ENCODE peak calls at places on chromosomes 11 and 22, in five cellular contexts. M, K, C, G and B are unnamed samples.
A peak's percentile ranks its signal among the peaks of the same experiment; 100 is the strongest.

GRCh38 chr11:64060861-64061444 is 25.2 kb downstream of the FLRT1 start:
- DNase-seq in M (no peak), K (peak; percentile 74), C (no peak), G (peak; percentile 81), B (no peak)

GRCh38 chr11:94604496-94604895 is 37.3 kb downstream of the PIWIL4 start:
- DNase-seq in M (peak; percentile 18), K (no peak), C (no peak), G (no peak), B (no peak)

GRCh38 chr22:17117890-17118289 is 3.3 kb downstream of the TMEM121B start:
- DNase-seq in M (no peak), K (no peak), C (no peak), G (no peak), B (no peak)

GRCh38 chr11:74397531-74398243 is 546 bp downstream of the PGM2L1 start:
- DNase-seq in M (peak; percentile 30), K (peak; percentile 86), C (no peak), G (peak; percentile 47), B (peak; percentile 21)

GRCh38 chr22:24813861-24814770 is 8.1 kb downstream of the SGSM1 start:
- DNase-seq in M (no peak), K (no peak), C (no peak), G (no peak), B (no peak)

GRCh38 chr22:30628491-30628890 is 7.1 kb upstream of the SLC35E4 start:
- DNase-seq in M (no peak), K (no peak), C (no peak), G (no peak), B (no peak)

GRCh38 chr11:105004021-105004420 is 18.9 kb downstream of the CASP5 start:
- DNase-seq in M (no peak), K (no peak), C (no peak), G (no peak), B (peak; percentile 51)

GRCh38 chr11:134854391-134854991 is 442.4 kb upstream of the B3GAT1 start:
- DNase-seq in M (no peak), K (no peak), C (no peak), G (no peak), B (no peak)

GRCh38 chr11:26949846-26950245 is 44.1 kb upstream of the FIBIN start:
- DNase-seq in M (peak; percentile 58), K (no peak), C (no peak), G (no peak), B (no peak)

GRCh38 chr11:123301696-123302400 is 106.8 kb upstream of the CLMP start:
- DNase-seq in M (peak; percentile 11), K (peak; percentile 44), C (peak; percentile 46), G (peak; percentile 41), B (no peak)

GRCh38 chr22:32261306-32261705 is 6.2 kb upstream of the SLC5A4 start:
- DNase-seq in M (no peak), K (no peak), C (no peak), G (no peak), B (no peak)

GRCh38 chr11:67053896-67054850 is 2.5 kb upstream of the RHOD start:
- DNase-seq in M (peak; percentile 91), K (peak; percentile 98), C (peak; percentile 23), G (peak; percentile 76), B (peak; percentile 49)

GRCh38 chr22:17712441-17712840 is 61.8 kb downstream of the BID start:
- DNase-seq in M (peak; percentile 77), K (no peak), C (no peak), G (no peak), B (no peak)

GRCh38 chr11:66981976-66982578 is 7.0 kb downstream of the C11orf86 start:
- DNase-seq in M (peak; percentile 91), K (peak; percentile 69), C (no peak), G (peak; percentile 93), B (peak; percentile 69)

GRCh38 chr11:69442012-69442806 is 39.3 kb upstream of the LINC01488 start:
- DNase-seq in M (no peak), K (no peak), C (no peak), G (peak; percentile 38), B (no peak)

GRCh38 chr11:68532719-68533369 is 72.3 kb downstream of the PPP6R3 start:
- DNase-seq in M (no peak), K (no peak), C (no peak), G (no peak), B (peak; percentile 80)

GRCh38 chr11:73234403-73235181 is 16.5 kb downstream of the P2RY2 start:
- DNase-seq in M (no peak), K (no peak), C (no peak), G (no peak), B (no peak)

GRCh38 chr11:73233211-73233610 is 15.1 kb downstream of the P2RY2 start:
- DNase-seq in M (no peak), K (no peak), C (no peak), G (no peak), B (no peak)

GRCh38 chr11:73235236-73235786 is 17.2 kb downstream of the P2RY2 start:
- DNase-seq in M (peak; percentile 15), K (no peak), C (no peak), G (no peak), B (no peak)

GRCh38 chr11:73236205-73236765 is 18.2 kb downstream of the P2RY2 start:
- DNase-seq in M (no peak), K (no peak), C (no peak), G (no peak), B (no peak)

GRCh38 chr11:73233704-73234402 is 15.8 kb downstream of the P2RY2 start:
- DNase-seq in M (no peak), K (no peak), C (no peak), G (no peak), B (no peak)
- TF ChIP-seq MAFK in M (no peak), K (no peak), C (no peak), G (no peak), B (no peak)

DNA sequence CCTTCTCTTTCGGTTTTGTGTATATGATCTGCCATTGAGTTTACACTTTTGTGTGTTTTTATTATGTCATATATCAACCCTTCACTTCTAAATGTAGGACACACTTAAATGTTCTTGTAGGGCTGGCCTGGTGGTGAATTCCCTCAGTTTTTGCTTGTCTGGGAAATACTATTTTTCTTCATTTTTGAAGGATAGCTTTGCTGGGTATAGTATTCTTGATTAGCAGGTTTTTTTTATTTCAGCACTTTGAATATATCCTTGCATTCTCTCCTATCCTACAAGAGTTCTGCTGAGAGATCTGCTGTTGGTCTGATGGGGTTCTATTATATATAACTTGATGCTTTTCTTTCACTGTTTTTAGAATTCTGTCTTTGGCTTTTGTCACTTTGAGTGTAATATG is 79.1 kb downstream of the TECTA start:
- DNase-seq in M (no peak), K (no peak), C (no peak), G (no peak), B (no peak)
- TF ChIP-seq MAFK in M (no peak), K (no peak), C (no peak), G (no peak), B (no peak)

DNA sequence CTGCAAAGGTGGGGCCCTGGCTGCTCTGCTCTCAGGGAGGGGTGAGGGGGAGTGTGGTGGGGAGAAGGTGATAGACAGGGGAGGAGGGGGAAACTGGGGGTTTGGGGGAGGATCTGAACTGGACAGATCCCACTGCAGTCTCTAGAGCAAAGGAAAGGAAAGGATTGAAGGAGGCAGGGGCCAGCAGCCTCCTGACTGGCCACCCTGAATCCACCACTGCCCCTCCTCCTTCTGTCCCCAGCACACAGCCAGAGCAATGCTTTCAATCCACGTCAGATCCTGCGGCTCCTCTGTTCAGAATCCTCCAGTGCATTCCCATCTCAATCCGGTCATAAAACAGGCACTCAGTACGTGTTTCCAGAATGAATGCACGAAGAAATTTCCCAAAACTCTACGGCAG is 211.1 kb downstream of the CEP164 start:
- DNase-seq in M (no peak), K (no peak), C (no peak), G (no peak), B (no peak)
- TF ChIP-seq MAFK in M (no peak), K (no peak), C (no peak), G (no peak), B (no peak)

GRCh38 chr11:3613998-3614741 is 27.6 kb downstream of the ART5 start:
- DNase-seq in M (no peak), K (no peak), C (no peak), G (no peak), B (no peak)

GRCh38 chr11:3611976-3612678 is 29.7 kb downstream of the ART5 start:
- DNase-seq in M (no peak), K (no peak), C (no peak), G (no peak), B (no peak)

GRCh38 chr11:3616721-3617460 is 24.9 kb downstream of the ART5 start:
- DNase-seq in M (peak; percentile 11), K (no peak), C (no peak), G (no peak), B (no peak)

GRCh38 chr11:3615998-3616397 is 25.8 kb downstream of the ART5 start:
- DNase-seq in M (no peak), K (no peak), C (no peak), G (no peak), B (no peak)

GRCh38 chr11:3614742-3615171 is 27.0 kb downstream of the ART5 start:
- DNase-seq in M (no peak), K (no peak), C (no peak), G (peak; percentile 30), B (no peak)
- TF ChIP-seq MAFK in M (no peak), K (no peak), C (no peak), G (no peak), B (no peak)

GRCh38 chr22:19579113-19579811 is 55.1 kb upstream of the CLDN5 start:
- DNase-seq in M (no peak), K (no peak), C (no peak), G (no peak), B (no peak)

GRCh38 chr22:19578180-19579004 is 54.2 kb upstream of the CLDN5 start:
- DNase-seq in M (no peak), K (no peak), C (no peak), G (peak; percentile 83), B (no peak)

GRCh38 chr22:19574247-19574646 is 50.0 kb upstream of the CLDN5 start:
- DNase-seq in M (no peak), K (no peak), C (no peak), G (no peak), B (no peak)

GRCh38 chr22:19577422-19577966 is 53.3 kb upstream of the CLDN5 start:
- DNase-seq in M (no peak), K (no peak), C (no peak), G (no peak), B (no peak)

DNA sequence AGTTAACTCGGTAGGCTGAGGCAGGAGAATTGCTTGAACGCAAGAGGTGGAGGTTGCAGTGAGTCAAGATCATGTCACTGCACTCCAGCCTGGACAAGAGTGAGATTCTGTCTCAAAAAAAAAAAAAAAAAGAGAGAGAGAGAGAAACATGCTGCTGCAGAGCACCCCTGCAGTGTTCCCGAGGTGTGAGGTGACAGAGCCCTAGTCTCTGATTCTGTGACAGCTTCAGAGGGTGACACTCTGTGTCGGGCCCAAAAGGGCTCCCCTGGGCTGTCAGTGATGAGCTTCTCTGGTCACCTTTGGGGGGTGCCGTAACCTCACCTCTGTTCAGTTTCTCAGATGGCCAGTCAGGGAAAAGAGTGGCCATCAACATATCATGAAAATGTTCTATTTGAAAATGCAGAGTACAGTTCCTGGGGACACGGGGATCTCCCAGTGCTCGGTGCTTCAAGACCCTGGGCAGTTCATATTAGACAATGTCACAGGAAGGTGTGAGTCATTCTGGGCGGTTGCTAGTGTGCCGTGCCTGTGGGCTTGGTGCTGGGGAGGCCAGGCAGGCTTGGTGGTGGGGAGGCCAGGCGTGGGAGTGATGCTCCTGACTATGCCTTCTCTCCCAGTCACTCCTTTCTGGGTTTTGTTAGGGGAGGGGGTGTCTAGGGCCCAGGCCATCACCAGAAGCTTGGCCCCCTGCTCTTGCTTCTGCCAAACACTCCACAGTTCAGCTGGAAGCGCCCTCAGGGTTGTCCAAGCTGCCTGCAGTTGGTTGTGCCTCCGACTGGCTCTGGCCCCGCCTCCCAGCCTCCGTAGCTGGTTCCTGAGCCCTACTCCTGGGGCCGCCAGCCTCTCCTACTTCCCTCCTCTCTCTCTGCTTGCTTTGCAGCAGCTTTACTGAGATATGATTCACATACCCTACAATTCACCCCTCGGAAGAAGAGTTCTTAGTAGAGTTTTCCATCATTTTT is 52.5 kb upstream of the CLDN5 start:
- DNase-seq in M (peak; percentile 69), K (no peak), C (no peak), G (peak; percentile 83), B (no peak)
- TF ChIP-seq MAFK in M (no peak), K (no peak), C (no peak), G (no peak), B (no peak)